ENCODE peak calls at places on chromosomes 12 and 14, in ten cellular contexts. One of them, this sample, is unnamed.

GRCh38 chr14:34099630-34100029 is 148.8 kb upstream of the EGLN3 start:
- DNase-seq in stimulated activated CD4-positive, alpha-beta T cell treated with anti-CD3 and anti-CD28 coated beads, Interleukin-1b, Interleukin-23, amount 100 ng/mL, for 4 hours: no peak
- DNase-seq in stimulated activated CD8-positive, alpha-beta memory T cell treated with anti-CD3 and anti-CD28 coated beads, Interleukin-7, amount 100 ng/mL, for 1 hour: no peak
- DNase-seq in mesendoderm: no peak
- DNase-seq in spleen: no peak
- DNase-seq in breast epithelium: no peak
- DNase-seq in HCT116: no peak
- DNase-seq in CD4-positive, alpha-beta T cell: no peak
- DNase-seq in omental fat pad: no peak
- DNase-seq in ELR: no peak
- DNase-seq in this sample: no peak

GRCh38 chr14:99430491-99430890 is 50.2 kb downstream of the SETD3 start:
- DNase-seq in stimulated activated CD4-positive, alpha-beta T cell treated with anti-CD3 and anti-CD28 coated beads, Interleukin-1b, Interleukin-23, amount 100 ng/mL, for 4 hours: no peak
- DNase-seq in stimulated activated CD8-positive, alpha-beta memory T cell treated with anti-CD3 and anti-CD28 coated beads, Interleukin-7, amount 100 ng/mL, for 1 hour: no peak
- DNase-seq in mesendoderm: peak
- DNase-seq in spleen: peak
- DNase-seq in breast epithelium: no peak
- DNase-seq in HCT116: no peak
- DNase-seq in CD4-positive, alpha-beta T cell: peak
- DNase-seq in omental fat pad: no peak
- DNase-seq in ELR: peak
- DNase-seq in this sample: peak

GRCh38 chr14:62557416-62557815 is 487.8 kb downstream of the KCNH5 start:
- DNase-seq in stimulated activated CD4-positive, alpha-beta T cell treated with anti-CD3 and anti-CD28 coated beads, Interleukin-1b, Interleukin-23, amount 100 ng/mL, for 4 hours: no peak
- DNase-seq in stimulated activated CD8-positive, alpha-beta memory T cell treated with anti-CD3 and anti-CD28 coated beads, Interleukin-7, amount 100 ng/mL, for 1 hour: no peak
- DNase-seq in mesendoderm: peak
- DNase-seq in spleen: no peak
- DNase-seq in breast epithelium: no peak
- DNase-seq in HCT116: no peak
- DNase-seq in CD4-positive, alpha-beta T cell: no peak
- DNase-seq in omental fat pad: no peak
- DNase-seq in ELR: no peak
- DNase-seq in this sample: no peak

GRCh38 chr12:124713041-124713435 is 145.6 kb upstream of the NCOR2 start:
- DNase-seq in stimulated activated CD4-positive, alpha-beta T cell treated with anti-CD3 and anti-CD28 coated beads, Interleukin-1b, Interleukin-23, amount 100 ng/mL, for 4 hours: no peak
- DNase-seq in stimulated activated CD8-positive, alpha-beta memory T cell treated with anti-CD3 and anti-CD28 coated beads, Interleukin-7, amount 100 ng/mL, for 1 hour: no peak
- DNase-seq in mesendoderm: no peak
- DNase-seq in spleen: peak
- DNase-seq in breast epithelium: no peak
- DNase-seq in HCT116: no peak
- DNase-seq in CD4-positive, alpha-beta T cell: no peak
- DNase-seq in omental fat pad: peak
- DNase-seq in ELR: peak
- DNase-seq in this sample: peak

GRCh38 chr12:27900920-27901879 is 71.3 kb downstream of the PTHLH start:
- DNase-seq in stimulated activated CD4-positive, alpha-beta T cell treated with anti-CD3 and anti-CD28 coated beads, Interleukin-1b, Interleukin-23, amount 100 ng/mL, for 4 hours: no peak
- DNase-seq in stimulated activated CD8-positive, alpha-beta memory T cell treated with anti-CD3 and anti-CD28 coated beads, Interleukin-7, amount 100 ng/mL, for 1 hour: no peak
- DNase-seq in mesendoderm: no peak
- DNase-seq in spleen: no peak
- DNase-seq in breast epithelium: no peak
- DNase-seq in HCT116: no peak
- DNase-seq in CD4-positive, alpha-beta T cell: no peak
- DNase-seq in omental fat pad: no peak
- DNase-seq in ELR: peak
- DNase-seq in this sample: no peak

GRCh38 chr12:28497889-28498411 is 307.7 kb downstream of the CCDC91 start:
- DNase-seq in stimulated activated CD4-positive, alpha-beta T cell treated with anti-CD3 and anti-CD28 coated beads, Interleukin-1b, Interleukin-23, amount 100 ng/mL, for 4 hours: no peak
- DNase-seq in stimulated activated CD8-positive, alpha-beta memory T cell treated with anti-CD3 and anti-CD28 coated beads, Interleukin-7, amount 100 ng/mL, for 1 hour: no peak
- DNase-seq in mesendoderm: no peak
- DNase-seq in spleen: no peak
- DNase-seq in breast epithelium: no peak
- DNase-seq in HCT116: peak
- DNase-seq in CD4-positive, alpha-beta T cell: no peak
- DNase-seq in omental fat pad: no peak
- DNase-seq in ELR: peak
- DNase-seq in this sample: no peak

GRCh38 chr12:89328483-89329030 is 23.7 kb downstream of the DUSP6 start:
- DNase-seq in stimulated activated CD4-positive, alpha-beta T cell treated with anti-CD3 and anti-CD28 coated beads, Interleukin-1b, Interleukin-23, amount 100 ng/mL, for 4 hours: no peak
- DNase-seq in stimulated activated CD8-positive, alpha-beta memory T cell treated with anti-CD3 and anti-CD28 coated beads, Interleukin-7, amount 100 ng/mL, for 1 hour: no peak
- DNase-seq in mesendoderm: peak
- DNase-seq in spleen: no peak
- DNase-seq in breast epithelium: no peak
- DNase-seq in HCT116: no peak
- DNase-seq in CD4-positive, alpha-beta T cell: no peak
- DNase-seq in omental fat pad: no peak
- DNase-seq in ELR: no peak
- DNase-seq in this sample: no peak

GRCh38 chr14:91067186-91067585 is 6.7 kb upstream of the RPS6KA5 start:
- DNase-seq in stimulated activated CD4-positive, alpha-beta T cell treated with anti-CD3 and anti-CD28 coated beads, Interleukin-1b, Interleukin-23, amount 100 ng/mL, for 4 hours: no peak
- DNase-seq in stimulated activated CD8-positive, alpha-beta memory T cell treated with anti-CD3 and anti-CD28 coated beads, Interleukin-7, amount 100 ng/mL, for 1 hour: no peak
- DNase-seq in mesendoderm: no peak
- DNase-seq in spleen: no peak
- DNase-seq in breast epithelium: no peak
- DNase-seq in HCT116: no peak
- DNase-seq in CD4-positive, alpha-beta T cell: no peak
- DNase-seq in omental fat pad: no peak
- DNase-seq in ELR: no peak
- DNase-seq in this sample: no peak

GRCh38 chr14:100891501-100892445 is 11.7 kb downstream of the RTL1 start:
- DNase-seq in stimulated activated CD4-positive, alpha-beta T cell treated with anti-CD3 and anti-CD28 coated beads, Interleukin-1b, Interleukin-23, amount 100 ng/mL, for 4 hours: no peak
- DNase-seq in stimulated activated CD8-positive, alpha-beta memory T cell treated with anti-CD3 and anti-CD28 coated beads, Interleukin-7, amount 100 ng/mL, for 1 hour: no peak
- DNase-seq in mesendoderm: no peak
- DNase-seq in spleen: peak
- DNase-seq in breast epithelium: no peak
- DNase-seq in HCT116: no peak
- DNase-seq in CD4-positive, alpha-beta T cell: no peak
- DNase-seq in omental fat pad: peak
- DNase-seq in ELR: no peak
- DNase-seq in this sample: no peak

GRCh38 chr12:75011120-75011519 is 198.5 kb downstream of the KCNC2 start:
- DNase-seq in stimulated activated CD4-positive, alpha-beta T cell treated with anti-CD3 and anti-CD28 coated beads, Interleukin-1b, Interleukin-23, amount 100 ng/mL, for 4 hours: no peak
- DNase-seq in stimulated activated CD8-positive, alpha-beta memory T cell treated with anti-CD3 and anti-CD28 coated beads, Interleukin-7, amount 100 ng/mL, for 1 hour: no peak
- DNase-seq in mesendoderm: no peak
- DNase-seq in spleen: no peak
- DNase-seq in breast epithelium: no peak
- DNase-seq in HCT116: no peak
- DNase-seq in CD4-positive, alpha-beta T cell: no peak
- DNase-seq in omental fat pad: no peak
- DNase-seq in ELR: peak
- DNase-seq in this sample: no peak

GRCh38 chr14:22518073-22518472 is 71.0 kb downstream of the DAD1 start:
- DNase-seq in stimulated activated CD4-positive, alpha-beta T cell treated with anti-CD3 and anti-CD28 coated beads, Interleukin-1b, Interleukin-23, amount 100 ng/mL, for 4 hours: no peak
- DNase-seq in stimulated activated CD8-positive, alpha-beta memory T cell treated with anti-CD3 and anti-CD28 coated beads, Interleukin-7, amount 100 ng/mL, for 1 hour: no peak
- DNase-seq in mesendoderm: peak
- DNase-seq in spleen: no peak
- DNase-seq in breast epithelium: no peak
- DNase-seq in HCT116: no peak
- DNase-seq in CD4-positive, alpha-beta T cell: no peak
- DNase-seq in omental fat pad: no peak
- DNase-seq in ELR: no peak
- DNase-seq in this sample: no peak

GRCh38 chr14:20478915-20479314 is 9.7 kb downstream of the PNP start:
- DNase-seq in stimulated activated CD4-positive, alpha-beta T cell treated with anti-CD3 and anti-CD28 coated beads, Interleukin-1b, Interleukin-23, amount 100 ng/mL, for 4 hours: no peak
- DNase-seq in stimulated activated CD8-positive, alpha-beta memory T cell treated with anti-CD3 and anti-CD28 coated beads, Interleukin-7, amount 100 ng/mL, for 1 hour: no peak
- DNase-seq in mesendoderm: no peak
- DNase-seq in spleen: no peak
- DNase-seq in breast epithelium: no peak
- DNase-seq in HCT116: no peak
- DNase-seq in CD4-positive, alpha-beta T cell: no peak
- DNase-seq in omental fat pad: no peak
- DNase-seq in ELR: no peak
- DNase-seq in this sample: no peak

GRCh38 chr12:103632554-103633216 is 45.6 kb downstream of the STAB2 start:
- DNase-seq in stimulated activated CD4-positive, alpha-beta T cell treated with anti-CD3 and anti-CD28 coated beads, Interleukin-1b, Interleukin-23, amount 100 ng/mL, for 4 hours: no peak
- DNase-seq in stimulated activated CD8-positive, alpha-beta memory T cell treated with anti-CD3 and anti-CD28 coated beads, Interleukin-7, amount 100 ng/mL, for 1 hour: peak
- DNase-seq in mesendoderm: peak
- DNase-seq in spleen: peak
- DNase-seq in breast epithelium: peak
- DNase-seq in HCT116: peak
- DNase-seq in CD4-positive, alpha-beta T cell: no peak
- DNase-seq in omental fat pad: peak
- DNase-seq in ELR: peak
- DNase-seq in this sample: peak

GRCh38 chr12:97309921-97310320 is 152.7 kb upstream of the RMST start:
- DNase-seq in stimulated activated CD4-positive, alpha-beta T cell treated with anti-CD3 and anti-CD28 coated beads, Interleukin-1b, Interleukin-23, amount 100 ng/mL, for 4 hours: no peak
- DNase-seq in stimulated activated CD8-positive, alpha-beta memory T cell treated with anti-CD3 and anti-CD28 coated beads, Interleukin-7, amount 100 ng/mL, for 1 hour: no peak
- DNase-seq in mesendoderm: no peak
- DNase-seq in spleen: no peak
- DNase-seq in breast epithelium: no peak
- DNase-seq in HCT116: no peak
- DNase-seq in CD4-positive, alpha-beta T cell: no peak
- DNase-seq in omental fat pad: no peak
- DNase-seq in ELR: no peak
- DNase-seq in this sample: no peak

GRCh38 chr12:53225635-53226424 is 6.2 kb downstream of the RARG start:
- DNase-seq in stimulated activated CD4-positive, alpha-beta T cell treated with anti-CD3 and anti-CD28 coated beads, Interleukin-1b, Interleukin-23, amount 100 ng/mL, for 4 hours: no peak
- DNase-seq in stimulated activated CD8-positive, alpha-beta memory T cell treated with anti-CD3 and anti-CD28 coated beads, Interleukin-7, amount 100 ng/mL, for 1 hour: no peak
- DNase-seq in mesendoderm: peak
- DNase-seq in spleen: peak
- DNase-seq in breast epithelium: no peak
- DNase-seq in HCT116: no peak
- DNase-seq in CD4-positive, alpha-beta T cell: no peak
- DNase-seq in omental fat pad: no peak
- DNase-seq in ELR: no peak
- DNase-seq in this sample: no peak

GRCh38 chr12:127150479-127150878 is 1116.5 kb upstream of the TMEM132C start:
- DNase-seq in stimulated activated CD4-positive, alpha-beta T cell treated with anti-CD3 and anti-CD28 coated beads, Interleukin-1b, Interleukin-23, amount 100 ng/mL, for 4 hours: no peak
- DNase-seq in stimulated activated CD8-positive, alpha-beta memory T cell treated with anti-CD3 and anti-CD28 coated beads, Interleukin-7, amount 100 ng/mL, for 1 hour: no peak
- DNase-seq in mesendoderm: no peak
- DNase-seq in spleen: no peak
- DNase-seq in breast epithelium: no peak
- DNase-seq in HCT116: no peak
- DNase-seq in CD4-positive, alpha-beta T cell: no peak
- DNase-seq in omental fat pad: no peak
- DNase-seq in ELR: peak
- DNase-seq in this sample: no peak

GRCh38 chr12:63787306-63787705 is 7.6 kb downstream of the RXYLT1 start:
- DNase-seq in stimulated activated CD4-positive, alpha-beta T cell treated with anti-CD3 and anti-CD28 coated beads, Interleukin-1b, Interleukin-23, amount 100 ng/mL, for 4 hours: no peak
- DNase-seq in stimulated activated CD8-positive, alpha-beta memory T cell treated with anti-CD3 and anti-CD28 coated beads, Interleukin-7, amount 100 ng/mL, for 1 hour: no peak
- DNase-seq in mesendoderm: no peak
- DNase-seq in spleen: no peak
- DNase-seq in breast epithelium: no peak
- DNase-seq in HCT116: no peak
- DNase-seq in CD4-positive, alpha-beta T cell: no peak
- DNase-seq in omental fat pad: no peak
- DNase-seq in ELR: peak
- DNase-seq in this sample: no peak

GRCh38 chr14:68245146-68246073 is 425.8 kb downstream of the RAD51B start:
- DNase-seq in stimulated activated CD4-positive, alpha-beta T cell treated with anti-CD3 and anti-CD28 coated beads, Interleukin-1b, Interleukin-23, amount 100 ng/mL, for 4 hours: no peak
- DNase-seq in stimulated activated CD8-positive, alpha-beta memory T cell treated with anti-CD3 and anti-CD28 coated beads, Interleukin-7, amount 100 ng/mL, for 1 hour: no peak
- DNase-seq in mesendoderm: no peak
- DNase-seq in spleen: no peak
- DNase-seq in breast epithelium: no peak
- DNase-seq in HCT116: no peak
- DNase-seq in CD4-positive, alpha-beta T cell: no peak
- DNase-seq in omental fat pad: no peak
- DNase-seq in ELR: peak
- DNase-seq in this sample: no peak

GRCh38 chr12:121448771-121449315 is 48.9 kb downstream of the RNF34 start:
- DNase-seq in stimulated activated CD4-positive, alpha-beta T cell treated with anti-CD3 and anti-CD28 coated beads, Interleukin-1b, Interleukin-23, amount 100 ng/mL, for 4 hours: no peak
- DNase-seq in stimulated activated CD8-positive, alpha-beta memory T cell treated with anti-CD3 and anti-CD28 coated beads, Interleukin-7, amount 100 ng/mL, for 1 hour: no peak
- DNase-seq in mesendoderm: no peak
- DNase-seq in spleen: no peak
- DNase-seq in breast epithelium: no peak
- DNase-seq in HCT116: no peak
- DNase-seq in CD4-positive, alpha-beta T cell: no peak
- DNase-seq in omental fat pad: no peak
- DNase-seq in ELR: no peak
- DNase-seq in this sample: no peak

GRCh38 chr12:123973552-123974341 is 732 bp downstream of the ZNF664 start:
- DNase-seq in stimulated activated CD4-positive, alpha-beta T cell treated with anti-CD3 and anti-CD28 coated beads, Interleukin-1b, Interleukin-23, amount 100 ng/mL, for 4 hours: peak
- DNase-seq in stimulated activated CD8-positive, alpha-beta memory T cell treated with anti-CD3 and anti-CD28 coated beads, Interleukin-7, amount 100 ng/mL, for 1 hour: no peak
- DNase-seq in mesendoderm: peak
- DNase-seq in spleen: peak
- DNase-seq in breast epithelium: peak
- DNase-seq in HCT116: no peak
- DNase-seq in CD4-positive, alpha-beta T cell: peak
- DNase-seq in omental fat pad: no peak
- DNase-seq in ELR: peak
- DNase-seq in this sample: peak

GRCh38 chr12:28780096-28780495 is 369.0 kb upstream of the FAR2 start:
- DNase-seq in stimulated activated CD4-positive, alpha-beta T cell treated with anti-CD3 and anti-CD28 coated beads, Interleukin-1b, Interleukin-23, amount 100 ng/mL, for 4 hours: no peak
- DNase-seq in stimulated activated CD8-positive, alpha-beta memory T cell treated with anti-CD3 and anti-CD28 coated beads, Interleukin-7, amount 100 ng/mL, for 1 hour: no peak
- DNase-seq in mesendoderm: no peak
- DNase-seq in spleen: no peak
- DNase-seq in breast epithelium: no peak
- DNase-seq in HCT116: no peak
- DNase-seq in CD4-positive, alpha-beta T cell: no peak
- DNase-seq in omental fat pad: no peak
- DNase-seq in ELR: peak
- DNase-seq in this sample: no peak

GRCh38 chr14:69712637-69713088 is 54.3 kb upstream of the SRSF5 start:
- DNase-seq in stimulated activated CD4-positive, alpha-beta T cell treated with anti-CD3 and anti-CD28 coated beads, Interleukin-1b, Interleukin-23, amount 100 ng/mL, for 4 hours: no peak
- DNase-seq in stimulated activated CD8-positive, alpha-beta memory T cell treated with anti-CD3 and anti-CD28 coated beads, Interleukin-7, amount 100 ng/mL, for 1 hour: no peak
- DNase-seq in mesendoderm: peak
- DNase-seq in spleen: peak
- DNase-seq in breast epithelium: peak
- DNase-seq in HCT116: no peak
- DNase-seq in CD4-positive, alpha-beta T cell: no peak
- DNase-seq in omental fat pad: no peak
- DNase-seq in ELR: no peak
- DNase-seq in this sample: no peak

GRCh38 chr12:20415013-20415412 is 46.7 kb downstream of the PDE3A start:
- DNase-seq in stimulated activated CD4-positive, alpha-beta T cell treated with anti-CD3 and anti-CD28 coated beads, Interleukin-1b, Interleukin-23, amount 100 ng/mL, for 4 hours: no peak
- DNase-seq in stimulated activated CD8-positive, alpha-beta memory T cell treated with anti-CD3 and anti-CD28 coated beads, Interleukin-7, amount 100 ng/mL, for 1 hour: no peak
- DNase-seq in mesendoderm: no peak
- DNase-seq in spleen: no peak
- DNase-seq in breast epithelium: no peak
- DNase-seq in HCT116: no peak
- DNase-seq in CD4-positive, alpha-beta T cell: no peak
- DNase-seq in omental fat pad: no peak
- DNase-seq in ELR: no peak
- DNase-seq in this sample: no peak

GRCh38 chr14:35594616-35595015 is 60.7 kb downstream of the INSM2 start:
- DNase-seq in stimulated activated CD4-positive, alpha-beta T cell treated with anti-CD3 and anti-CD28 coated beads, Interleukin-1b, Interleukin-23, amount 100 ng/mL, for 4 hours: no peak
- DNase-seq in stimulated activated CD8-positive, alpha-beta memory T cell treated with anti-CD3 and anti-CD28 coated beads, Interleukin-7, amount 100 ng/mL, for 1 hour: no peak
- DNase-seq in mesendoderm: no peak
- DNase-seq in spleen: no peak
- DNase-seq in breast epithelium: no peak
- DNase-seq in HCT116: no peak
- DNase-seq in CD4-positive, alpha-beta T cell: no peak
- DNase-seq in omental fat pad: no peak
- DNase-seq in ELR: no peak
- DNase-seq in this sample: no peak

GRCh38 chr12:93344876-93345275 is 32.8 kb upstream of the NUDT4 start:
- DNase-seq in stimulated activated CD4-positive, alpha-beta T cell treated with anti-CD3 and anti-CD28 coated beads, Interleukin-1b, Interleukin-23, amount 100 ng/mL, for 4 hours: no peak
- DNase-seq in stimulated activated CD8-positive, alpha-beta memory T cell treated with anti-CD3 and anti-CD28 coated beads, Interleukin-7, amount 100 ng/mL, for 1 hour: no peak
- DNase-seq in mesendoderm: no peak
- DNase-seq in spleen: no peak
- DNase-seq in breast epithelium: no peak
- DNase-seq in HCT116: no peak
- DNase-seq in CD4-positive, alpha-beta T cell: no peak
- DNase-seq in omental fat pad: no peak
- DNase-seq in ELR: no peak
- DNase-seq in this sample: no peak

GRCh38 chr12:114254998-114255397 is 150.9 kb downstream of the TBX5 start:
- DNase-seq in stimulated activated CD4-positive, alpha-beta T cell treated with anti-CD3 and anti-CD28 coated beads, Interleukin-1b, Interleukin-23, amount 100 ng/mL, for 4 hours: no peak
- DNase-seq in stimulated activated CD8-positive, alpha-beta memory T cell treated with anti-CD3 and anti-CD28 coated beads, Interleukin-7, amount 100 ng/mL, for 1 hour: no peak
- DNase-seq in mesendoderm: no peak
- DNase-seq in spleen: no peak
- DNase-seq in breast epithelium: no peak
- DNase-seq in HCT116: no peak
- DNase-seq in CD4-positive, alpha-beta T cell: no peak
- DNase-seq in omental fat pad: no peak
- DNase-seq in ELR: no peak
- DNase-seq in this sample: no peak

GRCh38 chr12:76790564-76791552 is 26.9 kb downstream of the ZDHHC17 start:
- DNase-seq in stimulated activated CD4-positive, alpha-beta T cell treated with anti-CD3 and anti-CD28 coated beads, Interleukin-1b, Interleukin-23, amount 100 ng/mL, for 4 hours: no peak
- DNase-seq in stimulated activated CD8-positive, alpha-beta memory T cell treated with anti-CD3 and anti-CD28 coated beads, Interleukin-7, amount 100 ng/mL, for 1 hour: no peak
- DNase-seq in mesendoderm: no peak
- DNase-seq in spleen: no peak
- DNase-seq in breast epithelium: no peak
- DNase-seq in HCT116: peak
- DNase-seq in CD4-positive, alpha-beta T cell: no peak
- DNase-seq in omental fat pad: no peak
- DNase-seq in ELR: peak
- DNase-seq in this sample: no peak

This sample was measured in effector memory CD8-positive, alpha-beta T cell.